ENCODE peak calls at places on chromosomes 5 and 9, in seven cellular contexts. One of them, this sample, is unnamed.

GRCh38 chr9:129752915-129753724 is at the start of gene PTGES:
- DNase-seq in ureter: peak
- DNase-seq in M059J: peak
- DNase-seq in osteoblast: peak
- DNase-seq in RCC 7860: peak
- DNase-seq in LoVo: no peak
- DNase-seq in Right ventricle myocardium inferior: peak
- DNase-seq in this sample: peak

GRCh38 chr5:98231089-98231488 is 542.4 kb upstream of the RGMB start:
- DNase-seq in ureter: no peak
- DNase-seq in M059J: no peak
- DNase-seq in osteoblast: no peak
- DNase-seq in RCC 7860: no peak
- DNase-seq in LoVo: no peak
- DNase-seq in Right ventricle myocardium inferior: no peak
- DNase-seq in this sample: no peak

GRCh38 chr5:126811515-126812198 is 34.7 kb downstream of the LMNB1 start:
- DNase-seq in ureter: no peak
- DNase-seq in M059J: peak
- DNase-seq in osteoblast: peak
- DNase-seq in RCC 7860: peak
- DNase-seq in LoVo: no peak
- DNase-seq in Right ventricle myocardium inferior: no peak
- DNase-seq in this sample: no peak

GRCh38 chr9:135743546-135744332 is 41.8 kb downstream of the KCNT1 start:
- DNase-seq in ureter: no peak
- DNase-seq in M059J: no peak
- DNase-seq in osteoblast: no peak
- DNase-seq in RCC 7860: no peak
- DNase-seq in LoVo: no peak
- DNase-seq in Right ventricle myocardium inferior: no peak
- DNase-seq in this sample: no peak

GRCh38 chr5:15791274-15791673 is 291.3 kb downstream of the FBXL7 start:
- DNase-seq in ureter: no peak
- DNase-seq in M059J: no peak
- DNase-seq in osteoblast: no peak
- DNase-seq in RCC 7860: no peak
- DNase-seq in LoVo: no peak
- DNase-seq in Right ventricle myocardium inferior: no peak
- DNase-seq in this sample: no peak

GRCh38 chr9:118596374-118597015 is 772.7 kb downstream of the BRINP1 start:
- DNase-seq in ureter: no peak
- DNase-seq in M059J: peak
- DNase-seq in osteoblast: no peak
- DNase-seq in RCC 7860: peak
- DNase-seq in LoVo: no peak
- DNase-seq in Right ventricle myocardium inferior: no peak
- DNase-seq in this sample: no peak

GRCh38 chr9:128145536-128145935 is 3.7 kb upstream of the LCN2 start:
- DNase-seq in ureter: peak
- DNase-seq in M059J: no peak
- DNase-seq in osteoblast: peak
- DNase-seq in RCC 7860: no peak
- DNase-seq in LoVo: no peak
- DNase-seq in Right ventricle myocardium inferior: no peak
- DNase-seq in this sample: peak

GRCh38 chr9:71254592-71255277 is 133.3 kb upstream of the TRPM3 start:
- DNase-seq in ureter: no peak
- DNase-seq in M059J: no peak
- DNase-seq in osteoblast: no peak
- DNase-seq in RCC 7860: no peak
- DNase-seq in LoVo: no peak
- DNase-seq in Right ventricle myocardium inferior: no peak
- DNase-seq in this sample: no peak

GRCh38 chr9:5185220-5185840 is at the start of gene INSL6:
- DNase-seq in ureter: no peak
- DNase-seq in M059J: no peak
- DNase-seq in osteoblast: no peak
- DNase-seq in RCC 7860: no peak
- DNase-seq in LoVo: no peak
- DNase-seq in Right ventricle myocardium inferior: peak
- DNase-seq in this sample: no peak

GRCh38 chr9:88989961-88990570 is 1.2 kb upstream of the S1PR3 start:
- DNase-seq in ureter: no peak
- DNase-seq in M059J: no peak
- DNase-seq in osteoblast: no peak
- DNase-seq in RCC 7860: no peak
- DNase-seq in LoVo: no peak
- DNase-seq in Right ventricle myocardium inferior: no peak
- DNase-seq in this sample: no peak

GRCh38 chr5:138655530-138656245 is 80.5 kb upstream of the HSPA9 start:
- DNase-seq in ureter: no peak
- DNase-seq in M059J: peak
- DNase-seq in osteoblast: no peak
- DNase-seq in RCC 7860: no peak
- DNase-seq in LoVo: no peak
- DNase-seq in Right ventricle myocardium inferior: no peak
- DNase-seq in this sample: peak

GRCh38 chr5:74903165-74903787 is 37.1 kb upstream of the FAM169A start:
- DNase-seq in ureter: peak
- DNase-seq in M059J: peak
- DNase-seq in osteoblast: peak
- DNase-seq in RCC 7860: no peak
- DNase-seq in LoVo: peak
- DNase-seq in Right ventricle myocardium inferior: no peak
- DNase-seq in this sample: peak

GRCh38 chr5:55344392-55344992 is 36.7 kb downstream of the MTREX start:
- DNase-seq in ureter: peak
- DNase-seq in M059J: peak
- DNase-seq in osteoblast: peak
- DNase-seq in RCC 7860: peak
- DNase-seq in LoVo: peak
- DNase-seq in Right ventricle myocardium inferior: no peak
- DNase-seq in this sample: no peak

GRCh38 chr9:132592451-132592850 is 10.0 kb downstream of the BARHL1 start:
- DNase-seq in ureter: no peak
- DNase-seq in M059J: no peak
- DNase-seq in osteoblast: peak
- DNase-seq in RCC 7860: no peak
- DNase-seq in LoVo: no peak
- DNase-seq in Right ventricle myocardium inferior: no peak
- DNase-seq in this sample: no peak

GRCh38 chr9:87867391-87867790 is 15.3 kb upstream of the SPATA31E1 start:
- DNase-seq in ureter: no peak
- DNase-seq in M059J: no peak
- DNase-seq in osteoblast: no peak
- DNase-seq in RCC 7860: no peak
- DNase-seq in LoVo: no peak
- DNase-seq in Right ventricle myocardium inferior: no peak
- DNase-seq in this sample: no peak

GRCh38 chr5:124869481-124870033 is 123.1 kb upstream of the ZNF608 start:
- DNase-seq in ureter: no peak
- DNase-seq in M059J: no peak
- DNase-seq in osteoblast: no peak
- DNase-seq in RCC 7860: no peak
- DNase-seq in LoVo: no peak
- DNase-seq in Right ventricle myocardium inferior: no peak
- DNase-seq in this sample: no peak

GRCh38 chr9:99130069-99130468 is 25.2 kb downstream of the TGFBR1 start:
- DNase-seq in ureter: no peak
- DNase-seq in M059J: no peak
- DNase-seq in osteoblast: no peak
- DNase-seq in RCC 7860: no peak
- DNase-seq in LoVo: no peak
- DNase-seq in Right ventricle myocardium inferior: no peak
- DNase-seq in this sample: no peak

GRCh38 chr5:1814183-1815020 is 13.2 kb downstream of the NDUFS6 start:
- DNase-seq in ureter: no peak
- DNase-seq in M059J: no peak
- DNase-seq in osteoblast: peak
- DNase-seq in RCC 7860: no peak
- DNase-seq in LoVo: no peak
- DNase-seq in Right ventricle myocardium inferior: no peak
- DNase-seq in this sample: no peak

GRCh38 chr5:143494162-143494561 is 90.7 kb upstream of the NR3C1 start:
- DNase-seq in ureter: no peak
- DNase-seq in M059J: peak
- DNase-seq in osteoblast: no peak
- DNase-seq in RCC 7860: peak
- DNase-seq in LoVo: no peak
- DNase-seq in Right ventricle myocardium inferior: no peak
- DNase-seq in this sample: no peak

GRCh38 chr9:28365736-28366135 is 792.5 kb upstream of the C9orf72 start:
- DNase-seq in ureter: no peak
- DNase-seq in M059J: peak
- DNase-seq in osteoblast: no peak
- DNase-seq in RCC 7860: no peak
- DNase-seq in LoVo: no peak
- DNase-seq in Right ventricle myocardium inferior: no peak
- DNase-seq in this sample: no peak

GRCh38 chr5:11719888-11720481 is 184.3 kb downstream of the CTNND2 start:
- DNase-seq in ureter: peak
- DNase-seq in M059J: peak
- DNase-seq in osteoblast: no peak
- DNase-seq in RCC 7860: peak
- DNase-seq in LoVo: peak
- DNase-seq in Right ventricle myocardium inferior: no peak
- DNase-seq in this sample: no peak

GRCh38 chr9:129999123-129999510 is 43.9 kb downstream of the FNBP1 start:
- DNase-seq in ureter: no peak
- DNase-seq in M059J: no peak
- DNase-seq in osteoblast: no peak
- DNase-seq in RCC 7860: no peak
- DNase-seq in LoVo: no peak
- DNase-seq in Right ventricle myocardium inferior: no peak
- DNase-seq in this sample: no peak

GRCh38 chr5:37490931-37491330 is 111.8 kb downstream of the WDR70 start:
- DNase-seq in ureter: no peak
- DNase-seq in M059J: no peak
- DNase-seq in osteoblast: no peak
- DNase-seq in RCC 7860: no peak
- DNase-seq in LoVo: no peak
- DNase-seq in Right ventricle myocardium inferior: no peak
- DNase-seq in this sample: no peak

GRCh38 chr5:96936431-96937221 is 746 bp downstream of the LNPEP start:
- DNase-seq in ureter: peak
- DNase-seq in M059J: peak
- DNase-seq in osteoblast: peak
- DNase-seq in RCC 7860: no peak
- DNase-seq in LoVo: peak
- DNase-seq in Right ventricle myocardium inferior: peak
- DNase-seq in this sample: peak

This sample was measured in kidney.